ENCODE peak calls at places on chromosomes 4 and X, in seven cellular contexts. One of them, this sample, is unnamed.

GRCh38 chr4:177484613-177485021 is 42.4 kb upstream of the AGA start:
- DNase-seq in stimulated activated CD4-positive, alpha-beta T cell treated with anti-CD3 and anti-CD28 coated beads, Interleukin-2, amount 100 ng/mL, for 24 hours: no peak
- DNase-seq in anterior cingulate cortex: no peak
- DNase-seq in mesenteric fat pad: no peak
- DNase-seq in activated CD8-positive, alpha-beta memory T cell treated with anti-CD3 and anti-CD28 coated beads, Interleukin-2, amount 50 U/mL, for 48 hours: no peak
- DNase-seq in M059J: peak
- DNase-seq in Right ventricle myocardium superior: no peak
- DNase-seq in this sample: no peak

GRCh38 chr4:110371016-110371795 is 104.7 kb upstream of the ENPEP start:
- DNase-seq in Right ventricle myocardium superior: no peak
- DNase-seq in M059J: peak
- DNase-seq in activated CD8-positive, alpha-beta memory T cell treated with anti-CD3 and anti-CD28 coated beads, Interleukin-2, amount 50 U/mL, for 48 hours: no peak
- DNase-seq in stimulated activated CD4-positive, alpha-beta T cell treated with anti-CD3 and anti-CD28 coated beads, Interleukin-2, amount 100 ng/mL, for 24 hours: no peak
- DNase-seq in mesenteric fat pad: no peak
- DNase-seq in anterior cingulate cortex: no peak
- DNase-seq in this sample: no peak

GRCh38 chrX:38305971-38306370 is 21.3 kb downstream of the RPGR start:
- DNase-seq in stimulated activated CD4-positive, alpha-beta T cell treated with anti-CD3 and anti-CD28 coated beads, Interleukin-2, amount 100 ng/mL, for 24 hours: no peak
- DNase-seq in activated CD8-positive, alpha-beta memory T cell treated with anti-CD3 and anti-CD28 coated beads, Interleukin-2, amount 50 U/mL, for 48 hours: no peak
- DNase-seq in mesenteric fat pad: no peak
- DNase-seq in M059J: no peak
- DNase-seq in Right ventricle myocardium superior: no peak
- DNase-seq in anterior cingulate cortex: no peak
- DNase-seq in this sample: no peak

GRCh38 chrX:1400731-1401471 is 9.0 kb upstream of the SLC25A6 start:
- DNase-seq in anterior cingulate cortex: no peak
- DNase-seq in stimulated activated CD4-positive, alpha-beta T cell treated with anti-CD3 and anti-CD28 coated beads, Interleukin-2, amount 100 ng/mL, for 24 hours: no peak
- DNase-seq in M059J: no peak
- DNase-seq in mesenteric fat pad: no peak
- DNase-seq in Right ventricle myocardium superior: peak
- DNase-seq in activated CD8-positive, alpha-beta memory T cell treated with anti-CD3 and anti-CD28 coated beads, Interleukin-2, amount 50 U/mL, for 48 hours: peak
- DNase-seq in this sample: peak

GRCh38 chr4:155411546-155411945 is 34.8 kb upstream of the MAP9 start:
- DNase-seq in activated CD8-positive, alpha-beta memory T cell treated with anti-CD3 and anti-CD28 coated beads, Interleukin-2, amount 50 U/mL, for 48 hours: no peak
- DNase-seq in Right ventricle myocardium superior: no peak
- DNase-seq in mesenteric fat pad: no peak
- DNase-seq in anterior cingulate cortex: no peak
- DNase-seq in M059J: no peak
- DNase-seq in stimulated activated CD4-positive, alpha-beta T cell treated with anti-CD3 and anti-CD28 coated beads, Interleukin-2, amount 100 ng/mL, for 24 hours: no peak
- DNase-seq in this sample: no peak

GRCh38 chr4:46329118-46329976 is 60.6 kb downstream of the GABRA2 start:
- DNase-seq in Right ventricle myocardium superior: no peak
- DNase-seq in activated CD8-positive, alpha-beta memory T cell treated with anti-CD3 and anti-CD28 coated beads, Interleukin-2, amount 50 U/mL, for 48 hours: no peak
- DNase-seq in stimulated activated CD4-positive, alpha-beta T cell treated with anti-CD3 and anti-CD28 coated beads, Interleukin-2, amount 100 ng/mL, for 24 hours: no peak
- DNase-seq in M059J: peak
- DNase-seq in anterior cingulate cortex: peak
- DNase-seq in mesenteric fat pad: no peak
- DNase-seq in this sample: no peak

GRCh38 chr4:62670509-62670908 is 1470.4 kb downstream of the ADGRL3 start:
- DNase-seq in anterior cingulate cortex: no peak
- DNase-seq in mesenteric fat pad: no peak
- DNase-seq in Right ventricle myocardium superior: no peak
- DNase-seq in M059J: no peak
- DNase-seq in stimulated activated CD4-positive, alpha-beta T cell treated with anti-CD3 and anti-CD28 coated beads, Interleukin-2, amount 100 ng/mL, for 24 hours: no peak
- DNase-seq in activated CD8-positive, alpha-beta memory T cell treated with anti-CD3 and anti-CD28 coated beads, Interleukin-2, amount 50 U/mL, for 48 hours: no peak
- DNase-seq in this sample: no peak

GRCh38 chr4:89300490-89300889 is 7.1 kb downstream of the GPRIN3 start:
- DNase-seq in mesenteric fat pad: no peak
- DNase-seq in anterior cingulate cortex: no peak
- DNase-seq in Right ventricle myocardium superior: no peak
- DNase-seq in stimulated activated CD4-positive, alpha-beta T cell treated with anti-CD3 and anti-CD28 coated beads, Interleukin-2, amount 100 ng/mL, for 24 hours: no peak
- DNase-seq in M059J: no peak
- DNase-seq in activated CD8-positive, alpha-beta memory T cell treated with anti-CD3 and anti-CD28 coated beads, Interleukin-2, amount 50 U/mL, for 48 hours: no peak
- DNase-seq in this sample: no peak

GRCh38 chrX:499870-500364 is 113.2 kb upstream of the PPP2R3B start:
- DNase-seq in M059J: no peak
- DNase-seq in Right ventricle myocardium superior: no peak
- DNase-seq in anterior cingulate cortex: no peak
- DNase-seq in mesenteric fat pad: peak
- DNase-seq in activated CD8-positive, alpha-beta memory T cell treated with anti-CD3 and anti-CD28 coated beads, Interleukin-2, amount 50 U/mL, for 48 hours: no peak
- DNase-seq in stimulated activated CD4-positive, alpha-beta T cell treated with anti-CD3 and anti-CD28 coated beads, Interleukin-2, amount 100 ng/mL, for 24 hours: no peak
- DNase-seq in this sample: no peak

GRCh38 chrX:112670290-112670689 is 9.4 kb downstream of the LHFPL1 start:
- DNase-seq in anterior cingulate cortex: no peak
- DNase-seq in mesenteric fat pad: no peak
- DNase-seq in Right ventricle myocardium superior: no peak
- DNase-seq in activated CD8-positive, alpha-beta memory T cell treated with anti-CD3 and anti-CD28 coated beads, Interleukin-2, amount 50 U/mL, for 48 hours: no peak
- DNase-seq in M059J: no peak
- DNase-seq in stimulated activated CD4-positive, alpha-beta T cell treated with anti-CD3 and anti-CD28 coated beads, Interleukin-2, amount 100 ng/mL, for 24 hours: no peak
- DNase-seq in this sample: no peak

GRCh38 chr4:153427363-153428071 is 38.6 kb upstream of the TMEM131L start:
- DNase-seq in Right ventricle myocardium superior: no peak
- DNase-seq in stimulated activated CD4-positive, alpha-beta T cell treated with anti-CD3 and anti-CD28 coated beads, Interleukin-2, amount 100 ng/mL, for 24 hours: no peak
- DNase-seq in anterior cingulate cortex: no peak
- DNase-seq in activated CD8-positive, alpha-beta memory T cell treated with anti-CD3 and anti-CD28 coated beads, Interleukin-2, amount 50 U/mL, for 48 hours: no peak
- DNase-seq in mesenteric fat pad: no peak
- DNase-seq in M059J: peak
- DNase-seq in this sample: no peak

GRCh38 chr4:84531689-84532088 is 32.6 kb upstream of the NKX6-1 start:
- DNase-seq in Right ventricle myocardium superior: no peak
- DNase-seq in M059J: peak
- DNase-seq in activated CD8-positive, alpha-beta memory T cell treated with anti-CD3 and anti-CD28 coated beads, Interleukin-2, amount 50 U/mL, for 48 hours: no peak
- DNase-seq in mesenteric fat pad: no peak
- DNase-seq in stimulated activated CD4-positive, alpha-beta T cell treated with anti-CD3 and anti-CD28 coated beads, Interleukin-2, amount 100 ng/mL, for 24 hours: no peak
- DNase-seq in anterior cingulate cortex: no peak
- DNase-seq in this sample: no peak

GRCh38 chr4:184313710-184314659 is 96.3 kb upstream of the ENPP6 start:
- DNase-seq in stimulated activated CD4-positive, alpha-beta T cell treated with anti-CD3 and anti-CD28 coated beads, Interleukin-2, amount 100 ng/mL, for 24 hours: no peak
- DNase-seq in M059J: no peak
- DNase-seq in Right ventricle myocardium superior: no peak
- DNase-seq in mesenteric fat pad: no peak
- DNase-seq in anterior cingulate cortex: no peak
- DNase-seq in activated CD8-positive, alpha-beta memory T cell treated with anti-CD3 and anti-CD28 coated beads, Interleukin-2, amount 50 U/mL, for 48 hours: no peak
- DNase-seq in this sample: no peak

GRCh38 chrX:50988649-50989048 is 78.1 kb downstream of the BMP15 start:
- DNase-seq in stimulated activated CD4-positive, alpha-beta T cell treated with anti-CD3 and anti-CD28 coated beads, Interleukin-2, amount 100 ng/mL, for 24 hours: peak
- DNase-seq in mesenteric fat pad: no peak
- DNase-seq in M059J: peak
- DNase-seq in Right ventricle myocardium superior: no peak
- DNase-seq in activated CD8-positive, alpha-beta memory T cell treated with anti-CD3 and anti-CD28 coated beads, Interleukin-2, amount 50 U/mL, for 48 hours: no peak
- DNase-seq in anterior cingulate cortex: peak
- DNase-seq in this sample: no peak

GRCh38 chrX:133706890-133707289 is 278.5 kb downstream of the GPC3 start:
- DNase-seq in Right ventricle myocardium superior: no peak
- DNase-seq in mesenteric fat pad: no peak
- DNase-seq in M059J: no peak
- DNase-seq in stimulated activated CD4-positive, alpha-beta T cell treated with anti-CD3 and anti-CD28 coated beads, Interleukin-2, amount 100 ng/mL, for 24 hours: no peak
- DNase-seq in activated CD8-positive, alpha-beta memory T cell treated with anti-CD3 and anti-CD28 coated beads, Interleukin-2, amount 50 U/mL, for 48 hours: no peak
- DNase-seq in anterior cingulate cortex: no peak
- DNase-seq in this sample: no peak

GRCh38 chr4:154620111-154620510 is 7.7 kb upstream of the FGG start:
- DNase-seq in Right ventricle myocardium superior: no peak
- DNase-seq in M059J: no peak
- DNase-seq in stimulated activated CD4-positive, alpha-beta T cell treated with anti-CD3 and anti-CD28 coated beads, Interleukin-2, amount 100 ng/mL, for 24 hours: no peak
- DNase-seq in anterior cingulate cortex: no peak
- DNase-seq in mesenteric fat pad: no peak
- DNase-seq in activated CD8-positive, alpha-beta memory T cell treated with anti-CD3 and anti-CD28 coated beads, Interleukin-2, amount 50 U/mL, for 48 hours: no peak
- DNase-seq in this sample: no peak

GRCh38 chr4:138870739-138871633 is 144.6 kb upstream of the NOCT start:
- DNase-seq in Right ventricle myocardium superior: no peak
- DNase-seq in stimulated activated CD4-positive, alpha-beta T cell treated with anti-CD3 and anti-CD28 coated beads, Interleukin-2, amount 100 ng/mL, for 24 hours: peak
- DNase-seq in M059J: peak
- DNase-seq in mesenteric fat pad: no peak
- DNase-seq in anterior cingulate cortex: peak
- DNase-seq in activated CD8-positive, alpha-beta memory T cell treated with anti-CD3 and anti-CD28 coated beads, Interleukin-2, amount 50 U/mL, for 48 hours: peak
- DNase-seq in this sample: peak

GRCh38 chr4:65089666-65090065 is 580.6 kb downstream of the EPHA5 start:
- DNase-seq in stimulated activated CD4-positive, alpha-beta T cell treated with anti-CD3 and anti-CD28 coated beads, Interleukin-2, amount 100 ng/mL, for 24 hours: no peak
- DNase-seq in M059J: peak
- DNase-seq in Right ventricle myocardium superior: no peak
- DNase-seq in mesenteric fat pad: no peak
- DNase-seq in anterior cingulate cortex: no peak
- DNase-seq in activated CD8-positive, alpha-beta memory T cell treated with anti-CD3 and anti-CD28 coated beads, Interleukin-2, amount 50 U/mL, for 48 hours: no peak
- DNase-seq in this sample: no peak

GRCh38 chr4:5750052-5750950 is 39.3 kb downstream of the EVC start:
- DNase-seq in M059J: peak
- DNase-seq in mesenteric fat pad: peak
- DNase-seq in stimulated activated CD4-positive, alpha-beta T cell treated with anti-CD3 and anti-CD28 coated beads, Interleukin-2, amount 100 ng/mL, for 24 hours: no peak
- DNase-seq in anterior cingulate cortex: no peak
- DNase-seq in Right ventricle myocardium superior: no peak
- DNase-seq in activated CD8-positive, alpha-beta memory T cell treated with anti-CD3 and anti-CD28 coated beads, Interleukin-2, amount 50 U/mL, for 48 hours: no peak
- DNase-seq in this sample: no peak

GRCh38 chrX:54087661-54088060 is 43.4 kb upstream of the PHF8 start:
- DNase-seq in activated CD8-positive, alpha-beta memory T cell treated with anti-CD3 and anti-CD28 coated beads, Interleukin-2, amount 50 U/mL, for 48 hours: no peak
- DNase-seq in M059J: no peak
- DNase-seq in anterior cingulate cortex: no peak
- DNase-seq in Right ventricle myocardium superior: no peak
- DNase-seq in stimulated activated CD4-positive, alpha-beta T cell treated with anti-CD3 and anti-CD28 coated beads, Interleukin-2, amount 100 ng/mL, for 24 hours: no peak
- DNase-seq in mesenteric fat pad: no peak
- DNase-seq in this sample: no peak

GRCh38 chrX:39464253-39464652 is 633.5 kb downstream of the BCOR start:
- DNase-seq in stimulated activated CD4-positive, alpha-beta T cell treated with anti-CD3 and anti-CD28 coated beads, Interleukin-2, amount 100 ng/mL, for 24 hours: no peak
- DNase-seq in Right ventricle myocardium superior: no peak
- DNase-seq in M059J: no peak
- DNase-seq in activated CD8-positive, alpha-beta memory T cell treated with anti-CD3 and anti-CD28 coated beads, Interleukin-2, amount 50 U/mL, for 48 hours: no peak
- DNase-seq in anterior cingulate cortex: no peak
- DNase-seq in mesenteric fat pad: no peak
- DNase-seq in this sample: no peak

GRCh38 chr4:83267121-83267834 is 17.3 kb downstream of the COQ2 start:
- DNase-seq in mesenteric fat pad: no peak
- DNase-seq in stimulated activated CD4-positive, alpha-beta T cell treated with anti-CD3 and anti-CD28 coated beads, Interleukin-2, amount 100 ng/mL, for 24 hours: no peak
- DNase-seq in activated CD8-positive, alpha-beta memory T cell treated with anti-CD3 and anti-CD28 coated beads, Interleukin-2, amount 50 U/mL, for 48 hours: no peak
- DNase-seq in M059J: peak
- DNase-seq in Right ventricle myocardium superior: no peak
- DNase-seq in anterior cingulate cortex: no peak
- DNase-seq in this sample: no peak

GRCh38 chr4:138327334-138327733 is 85.2 kb upstream of the SLC7A11 start:
- DNase-seq in anterior cingulate cortex: no peak
- DNase-seq in M059J: no peak
- DNase-seq in stimulated activated CD4-positive, alpha-beta T cell treated with anti-CD3 and anti-CD28 coated beads, Interleukin-2, amount 100 ng/mL, for 24 hours: no peak
- DNase-seq in activated CD8-positive, alpha-beta memory T cell treated with anti-CD3 and anti-CD28 coated beads, Interleukin-2, amount 50 U/mL, for 48 hours: no peak
- DNase-seq in mesenteric fat pad: no peak
- DNase-seq in Right ventricle myocardium superior: no peak
- DNase-seq in this sample: no peak

GRCh38 chrX:151458824-151459223 is 61.8 kb downstream of the VMA21 start:
- DNase-seq in Right ventricle myocardium superior: no peak
- DNase-seq in anterior cingulate cortex: no peak
- DNase-seq in activated CD8-positive, alpha-beta memory T cell treated with anti-CD3 and anti-CD28 coated beads, Interleukin-2, amount 50 U/mL, for 48 hours: no peak
- DNase-seq in stimulated activated CD4-positive, alpha-beta T cell treated with anti-CD3 and anti-CD28 coated beads, Interleukin-2, amount 100 ng/mL, for 24 hours: no peak
- DNase-seq in mesenteric fat pad: no peak
- DNase-seq in M059J: peak
- DNase-seq in this sample: no peak

GRCh38 chr4:85929926-85930325 is 429.9 kb downstream of the MAPK10 start:
- DNase-seq in activated CD8-positive, alpha-beta memory T cell treated with anti-CD3 and anti-CD28 coated beads, Interleukin-2, amount 50 U/mL, for 48 hours: no peak
- DNase-seq in stimulated activated CD4-positive, alpha-beta T cell treated with anti-CD3 and anti-CD28 coated beads, Interleukin-2, amount 100 ng/mL, for 24 hours: no peak
- DNase-seq in Right ventricle myocardium superior: no peak
- DNase-seq in mesenteric fat pad: no peak
- DNase-seq in anterior cingulate cortex: no peak
- DNase-seq in M059J: peak
- DNase-seq in this sample: peak

GRCh38 chr4:111989817-111990216 is 155.4 kb upstream of the FAM241A start:
- DNase-seq in activated CD8-positive, alpha-beta memory T cell treated with anti-CD3 and anti-CD28 coated beads, Interleukin-2, amount 50 U/mL, for 48 hours: no peak
- DNase-seq in anterior cingulate cortex: no peak
- DNase-seq in Right ventricle myocardium superior: no peak
- DNase-seq in M059J: no peak
- DNase-seq in stimulated activated CD4-positive, alpha-beta T cell treated with anti-CD3 and anti-CD28 coated beads, Interleukin-2, amount 100 ng/mL, for 24 hours: no peak
- DNase-seq in mesenteric fat pad: no peak
- DNase-seq in this sample: no peak

GRCh38 chrX:119708936-119709335 is 16.0 kb upstream of the SEPTIN6 start:
- DNase-seq in M059J: no peak
- DNase-seq in Right ventricle myocardium superior: no peak
- DNase-seq in anterior cingulate cortex: no peak
- DNase-seq in activated CD8-positive, alpha-beta memory T cell treated with anti-CD3 and anti-CD28 coated beads, Interleukin-2, amount 50 U/mL, for 48 hours: no peak
- DNase-seq in stimulated activated CD4-positive, alpha-beta T cell treated with anti-CD3 and anti-CD28 coated beads, Interleukin-2, amount 100 ng/mL, for 24 hours: no peak
- DNase-seq in mesenteric fat pad: no peak
- DNase-seq in this sample: no peak

GRCh38 chrX:18964026-18964425 is 19.9 kb downstream of the PHKA2 start:
- DNase-seq in Right ventricle myocardium superior: no peak
- DNase-seq in stimulated activated CD4-positive, alpha-beta T cell treated with anti-CD3 and anti-CD28 coated beads, Interleukin-2, amount 100 ng/mL, for 24 hours: no peak
- DNase-seq in anterior cingulate cortex: no peak
- DNase-seq in activated CD8-positive, alpha-beta memory T cell treated with anti-CD3 and anti-CD28 coated beads, Interleukin-2, amount 50 U/mL, for 48 hours: no peak
- DNase-seq in mesenteric fat pad: no peak
- DNase-seq in M059J: no peak
- DNase-seq in this sample: no peak

GRCh38 chrX:18873189-18873791 is 110.6 kb downstream of the PHKA2 start:
- DNase-seq in stimulated activated CD4-positive, alpha-beta T cell treated with anti-CD3 and anti-CD28 coated beads, Interleukin-2, amount 100 ng/mL, for 24 hours: peak
- DNase-seq in mesenteric fat pad: peak
- DNase-seq in M059J: peak
- DNase-seq in activated CD8-positive, alpha-beta memory T cell treated with anti-CD3 and anti-CD28 coated beads, Interleukin-2, amount 50 U/mL, for 48 hours: no peak
- DNase-seq in anterior cingulate cortex: peak
- DNase-seq in Right ventricle myocardium superior: no peak
- DNase-seq in this sample: no peak

GRCh38 chrX:14497184-14497666 is 32.1 kb upstream of the GLRA2 start:
- DNase-seq in activated CD8-positive, alpha-beta memory T cell treated with anti-CD3 and anti-CD28 coated beads, Interleukin-2, amount 50 U/mL, for 48 hours: no peak
- DNase-seq in stimulated activated CD4-positive, alpha-beta T cell treated with anti-CD3 and anti-CD28 coated beads, Interleukin-2, amount 100 ng/mL, for 24 hours: peak
- DNase-seq in mesenteric fat pad: no peak
- DNase-seq in M059J: peak
- DNase-seq in anterior cingulate cortex: no peak
- DNase-seq in Right ventricle myocardium superior: no peak
- DNase-seq in this sample: peak

GRCh38 chr4:78652282-78652876 is 100.8 kb downstream of the ANXA3 start:
- DNase-seq in stimulated activated CD4-positive, alpha-beta T cell treated with anti-CD3 and anti-CD28 coated beads, Interleukin-2, amount 100 ng/mL, for 24 hours: no peak
- DNase-seq in activated CD8-positive, alpha-beta memory T cell treated with anti-CD3 and anti-CD28 coated beads, Interleukin-2, amount 50 U/mL, for 48 hours: no peak
- DNase-seq in M059J: peak
- DNase-seq in mesenteric fat pad: no peak
- DNase-seq in anterior cingulate cortex: peak
- DNase-seq in Right ventricle myocardium superior: no peak
- DNase-seq in this sample: no peak

This sample was measured in mucosa of descending colon.